ENCODE peak calls at places on chromosomes 16 and 17, in five cellular contexts. T is A549, F is sigmoid colon, G is ovary, Z is stomach. A is an unnamed sample.
A peak's percentile ranks its signal among the peaks of the same experiment; 100 is the strongest.

GRCh38 chr16:2031081-2031577 is 4.4 kb downstream of the NHERF2 start:
- DNase-seq in T (no peak), F (no peak), G (no peak), Z (no peak), A (no peak)

GRCh38 chr17:8896641-8897635 is 29.5 kb upstream of the PIK3R6 start:
- DNase-seq in T (no peak), F (no peak), G (no peak), Z (peak; percentile 11), A (no peak)

GRCh38 chr17:3691539-3692166 is 4.3 kb downstream of the P2RX5 start:
- DNase-seq in T (no peak), F (no peak), G (no peak), Z (no peak), A (no peak)

GRCh38 chr16:20904507-20905079 is 4.0 kb downstream of the LYRM1 start:
- DNase-seq in T (no peak), F (no peak), G (no peak), Z (peak; percentile 30), A (no peak)

GRCh38 chr16:495127-495748 is 32.3 kb upstream of the CAPN15 start:
- DNase-seq in T (peak; percentile 73), F (no peak), G (no peak), Z (no peak), A (peak; percentile 60)

GRCh38 chr16:12661656-12662172 is 142.0 kb downstream of the CPPED1 start:
- DNase-seq in T (no peak), F (no peak), G (no peak), Z (no peak), A (peak; percentile 47)

GRCh38 chr16:74111583-74111982 is 185.0 kb upstream of the PSMD7 start:
- DNase-seq in T (no peak), F (no peak), G (no peak), Z (no peak), A (no peak)

GRCh38 chr17:16140854-16141253 is 74.5 kb downstream of the NCOR1 start:
- DNase-seq in T (no peak), F (no peak), G (no peak), Z (no peak), A (no peak)

GRCh38 chr16:79823644-79824043 is 223.1 kb upstream of the MAF start:
- DNase-seq in T (no peak), F (no peak), G (no peak), Z (no peak), A (no peak)

GRCh38 chr17:50772251-50772650 is 4.9 kb upstream of the ANKRD40CL start:
- DNase-seq in T (no peak), F (peak; percentile 8), G (no peak), Z (no peak), A (no peak)

GRCh38 chr16:81583893-81584705 is 139.5 kb downstream of the CMIP start:
- DNase-seq in T (peak; percentile 79), F (no peak), G (no peak), Z (peak; percentile 68), A (no peak)

GRCh38 chr17:81348097-81349055 is 46.9 kb upstream of the BAHCC1 start:
- DNase-seq in T (no peak), F (peak; percentile 58), G (no peak), Z (peak; percentile 84), A (no peak)

GRCh38 chr16:25855063-25855462 is 163.3 kb downstream of the HS3ST4 start:
- DNase-seq in T (no peak), F (no peak), G (no peak), Z (no peak), A (no peak)

GRCh38 chr17:44522883-44523671 is 19.9 kb upstream of the GPATCH8 start:
- DNase-seq in T (peak; percentile 84), F (peak; percentile 65), G (no peak), Z (peak; percentile 83), A (peak; percentile 88)

GRCh38 chr17:28279411-28279810 is 39.6 kb upstream of the TMEM97 start:
- DNase-seq in T (no peak), F (no peak), G (no peak), Z (no peak), A (no peak)

GRCh38 chr16:15491430-15491829 is 57.0 kb downstream of the BMERB1 start:
- DNase-seq in T (no peak), F (no peak), G (no peak), Z (no peak), A (no peak)

GRCh38 chr17:15377608-15378007 is 36.2 kb upstream of the TEKT3 start:
- DNase-seq in T (no peak), F (no peak), G (no peak), Z (no peak), A (no peak)

GRCh38 chr16:87762071-87762571 is 3.7 kb downstream of the KLHDC4 start:
- DNase-seq in T (no peak), F (no peak), G (no peak), Z (no peak), A (no peak)

GRCh38 chr17:43858201-43858600 is 11.2 kb downstream of the CD300LG start:
- DNase-seq in T (no peak), F (no peak), G (no peak), Z (no peak), A (no peak)

GRCh38 chr17:4960279-4960922 is 7.2 kb downstream of the SPAG7 start:
- DNase-seq in T (no peak), F (no peak), G (no peak), Z (no peak), A (no peak)

GRCh38 chr16:14041164-14041563 is 30.0 kb upstream of the MRTFB start:
- DNase-seq in T (no peak), F (no peak), G (no peak), Z (no peak), A (no peak)
- TF ChIP-seq POLR2A in T (no peak), F (no peak), G (no peak), Z (no peak), A (no peak)

GRCh38 chr16:4345439-4346204 is 5.5 kb downstream of the PAM16 start:
- DNase-seq in T (no peak), F (no peak), G (no peak), Z (no peak), A (no peak)

GRCh38 chr16:4346205-4346781 is 4.8 kb downstream of the PAM16 start:
- DNase-seq in T (no peak), F (no peak), G (no peak), Z (no peak), A (no peak)

GRCh38 chr16:4344659-4345438 is 6.3 kb downstream of the PAM16 start:
- DNase-seq in T (no peak), F (peak; percentile 65), G (no peak), Z (peak; percentile 59), A (peak; percentile 53)

GRCh38 chr16:4347765-4348509 is 3.2 kb downstream of the PAM16 start:
- DNase-seq in T (no peak), F (peak; percentile 60), G (no peak), Z (peak; percentile 51), A (peak; percentile 77)

DNA sequence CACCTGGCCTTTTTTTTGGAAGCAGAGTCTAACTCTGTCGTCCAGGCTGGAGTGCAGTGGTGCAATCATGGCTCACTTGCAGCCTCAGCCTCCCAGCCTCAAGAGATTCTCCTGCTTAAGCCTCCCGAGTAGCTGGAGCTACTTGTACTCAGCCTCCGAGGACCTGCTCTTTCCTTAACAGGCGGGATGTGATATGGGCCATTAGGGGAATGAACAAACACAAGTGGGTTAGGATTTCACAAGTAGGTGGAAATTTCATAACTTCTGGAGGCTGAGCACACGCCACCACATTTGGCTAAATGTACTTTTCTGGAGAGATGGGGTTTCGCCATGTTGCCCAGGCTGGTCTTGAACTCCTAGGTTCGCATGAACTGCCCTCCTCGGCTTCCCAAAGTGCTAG is 4.1 kb downstream of the PAM16 start:
- DNase-seq in T (no peak), F (peak; percentile 66), G (no peak), Z (no peak), A (no peak)
- TF ChIP-seq POLR2A in T (no peak), F (no peak), G (no peak), Z (no peak), A (no peak)

DNA sequence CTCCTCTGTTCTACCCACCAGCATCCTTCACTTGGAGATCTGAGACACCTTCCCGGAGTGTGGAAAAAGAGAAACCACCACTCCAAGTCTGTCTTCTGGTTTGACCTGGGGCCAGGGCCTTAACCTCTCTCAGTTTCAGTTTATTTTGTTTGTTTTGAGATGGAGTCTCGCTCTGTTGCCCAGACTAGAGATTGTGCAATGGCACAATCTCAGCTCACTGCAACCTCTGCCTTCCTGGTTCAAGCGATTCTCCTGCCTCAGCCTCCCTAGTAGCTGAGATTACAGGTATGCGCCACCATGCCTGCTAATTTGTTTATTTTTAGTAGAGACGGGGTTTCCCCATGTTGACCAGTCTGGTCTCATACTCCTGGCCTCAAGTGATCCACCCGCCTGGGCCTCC is 271.1 kb upstream of the TNRC6C start:
- DNase-seq in T (no peak), F (no peak), G (no peak), Z (no peak), A (no peak)
- TF ChIP-seq POLR2A in T (no peak), F (no peak), G (no peak), Z (no peak), A (no peak)

GRCh38 chr17:77322534-77323412 is 182.0 kb downstream of the SEC14L1 start:
- DNase-seq in T (peak; percentile 93), F (peak; percentile 95), G (peak; percentile 85), Z (peak; percentile 76), A (peak; percentile 71)
- TF ChIP-seq POLR2A in T (peak; percentile 46), F (peak; percentile 10), G (no peak), Z (no peak), A (no peak)

GRCh38 chr17:35765731-35766488 is 5.2 kb downstream of the C17orf50 start:
- DNase-seq in T (no peak), F (no peak), G (no peak), Z (no peak), A (no peak)

GRCh38 chr17:35764123-35764991 is 3.7 kb downstream of the C17orf50 start:
- DNase-seq in T (peak; percentile 98), F (peak; percentile 91), G (peak; percentile 87), Z (peak; percentile 92), A (peak; percentile 88)

GRCh38 chr17:35763767-35764122 is 3.1 kb downstream of the C17orf50 start:
- DNase-seq in T (no peak), F (no peak), G (no peak), Z (no peak), A (no peak)

GRCh38 chr17:35766489-35766877 is 5.8 kb downstream of the C17orf50 start:
- DNase-seq in T (no peak), F (no peak), G (no peak), Z (no peak), A (no peak)

GRCh38 chr17:35765086-35765710 is 4.5 kb downstream of the C17orf50 start:
- DNase-seq in T (no peak), F (no peak), G (no peak), Z (no peak), A (peak; percentile 65)
- TF ChIP-seq POLR2A in T (no peak), F (no peak), G (no peak), Z (no peak), A (no peak)

A was measured in testis.